ENCODE peak calls at places on chromosomes 7 and 10, in five cellular contexts. E is H7, C is epithelial cell of proximal tubule, T is Peyer's patch, W is fibroblast of the aortic adventitia. M is an unnamed sample.

GRCh38 chr10:23742368-23742767 is 303.5 kb downstream of the OTUD1 start:
- DNase-seq in T (no peak), C (no peak), E (no peak), W (no peak), M (peak; percentile 26)

GRCh38 chr7:95404316-95404715 is 8.1 kb upstream of the PON3 start:
- DNase-seq in W (peak; percentile 13), T (no peak), E (no peak), C (no peak), M (no peak)

GRCh38 chr10:71312840-71313789 is 5.9 kb upstream of the SLC29A3 start:
- DNase-seq in C (no peak), T (no peak), E (no peak), W (peak; percentile 85), M (no peak)

GRCh38 chr10:3091346-3091787 is 24.0 kb downstream of the PFKP start:
- DNase-seq in W (peak; percentile 90), C (peak; percentile 77), T (no peak), E (no peak), M (no peak)

GRCh38 chr10:88810196-88810961 is 7.8 kb downstream of the LIPM start:
- DNase-seq in T (no peak), E (peak; percentile 16), C (no peak), W (peak; percentile 85), M (peak; percentile 80)

GRCh38 chr10:86668297-86669165 is at the start of gene LDB3:
- DNase-seq in W (no peak), T (no peak), C (no peak), E (peak; percentile 73), M (peak; percentile 31)

GRCh38 chr7:88127637-88128290 is 92.1 kb downstream of the SRI start:
- DNase-seq in C (no peak), E (no peak), T (no peak), W (no peak), M (no peak)

GRCh38 chr10:79904671-79905321 is 44.1 kb downstream of the SFTPD start:
- DNase-seq in E (peak; percentile 78), C (no peak), W (peak; percentile 63), T (peak; percentile 69), M (peak; percentile 87)

GRCh38 chr7:127682140-127682539 is 30.1 kb downstream of the SND1 start:
- DNase-seq in C (no peak), W (no peak), T (no peak), E (no peak), M (no peak)

GRCh38 chr10:95049919-95050318 is 19.4 kb downstream of the CYP2C8 start:
- DNase-seq in E (no peak), T (no peak), W (no peak), C (no peak), M (no peak)

GRCh38 chr10:132595850-132596249 is 58.3 kb downstream of the INPP5A start:
- DNase-seq in C (no peak), T (no peak), W (no peak), E (peak; percentile 8), M (no peak)

GRCh38 chr7:159091041-159091440 is 53.6 kb downstream of the VIPR2 start:
- DNase-seq in C (no peak), W (no peak), T (peak; percentile 19), E (peak; percentile 50), M (no peak)

GRCh38 chr7:24926623-24927539 is 53.1 kb downstream of the OSBPL3 start:
- DNase-seq in E (no peak), T (no peak), C (no peak), W (peak; percentile 84), M (peak; percentile 28)

GRCh38 chr7:149856-150636 is 42.3 kb upstream of the FAM20C start:
- DNase-seq in C (no peak), T (peak; percentile 88), E (peak; percentile 81), W (no peak), M (peak; percentile 40)

GRCh38 chr10:338176-339037 is 203.2 kb downstream of the ZMYND11 start:
- DNase-seq in W (peak; percentile 78), E (no peak), C (peak; percentile 78), T (no peak), M (no peak)

GRCh38 chr7:127392566-127393369 is at the start of gene ZNF800:
- DNase-seq in C (no peak), W (peak; percentile 79), E (peak; percentile 91), T (peak; percentile 92), M (peak; percentile 88)

GRCh38 chr10:58457761-58458616 is 54.7 kb upstream of the BICC1 start:
- DNase-seq in T (no peak), C (no peak), W (peak; percentile 99), E (no peak), M (no peak)

GRCh38 chr7:48262606-48263005 is 91.3 kb downstream of the ABCA13 start:
- DNase-seq in W (no peak), T (no peak), C (no peak), E (no peak), M (peak; percentile 13)

GRCh38 chr7:88315532-88315931 is 8.8 kb upstream of the STEAP4 start:
- DNase-seq in T (no peak), E (no peak), C (no peak), W (no peak), M (no peak)

GRCh38 chr10:99781734-99782429 is 558 bp upstream of the ABCC2 start:
- DNase-seq in E (no peak), T (no peak), W (no peak), C (no peak), M (no peak)

GRCh38 chr10:79113827-79114226 is 45.1 kb downstream of the ZMIZ1 start:
- DNase-seq in C (no peak), T (no peak), W (no peak), E (peak; percentile 88), M (no peak)

GRCh38 chr10:110764378-110764777 is 107.3 kb upstream of the PDCD4 start:
- DNase-seq in W (no peak), E (no peak), T (no peak), C (peak; percentile 39), M (no peak)

GRCh38 chr10:6208781-6209235 is 6.1 kb downstream of the PFKFB3 start:
- DNase-seq in C (no peak), E (no peak), T (no peak), W (no peak), M (no peak)

GRCh38 chr10:80535671-80536360 is 1.9 kb upstream of the SH2D4B start:
- DNase-seq in T (peak; percentile 88), E (peak; percentile 96), C (no peak), W (peak; percentile 5), M (no peak)

GRCh38 chr10:23067939-23068775 is 27.2 kb upstream of the MSRB2 start:
- DNase-seq in C (peak; percentile 26), E (peak; percentile 76), W (peak; percentile 90), T (peak; percentile 79), M (peak; percentile 88)

GRCh38 chr7:159200421-159200820 is 55.8 kb upstream of the VIPR2 start:
- DNase-seq in W (no peak), E (no peak), C (no peak), T (no peak), M (no peak)

GRCh38 chr10:90204131-90204955 is 503.0 kb downstream of the KIF20B start:
- DNase-seq in W (no peak), E (no peak), T (no peak), C (no peak), M (no peak)

GRCh38 chr7:29806793-29807178 is 478 bp downstream of the WIPF3 start:
- DNase-seq in W (no peak), C (no peak), T (no peak), E (peak; percentile 74), M (no peak)

GRCh38 chr7:40551685-40552576 is 417.1 kb downstream of the SUGCT start:
- DNase-seq in T (no peak), W (peak; percentile 74), E (no peak), C (peak; percentile 23), M (peak; percentile 16)

GRCh38 chr7:41425926-41426325 is 277.0 kb downstream of the INHBA start:
- DNase-seq in T (no peak), W (peak; percentile 75), C (no peak), E (no peak), M (no peak)

GRCh38 chr10:21329995-21330627 is 195.4 kb downstream of the SKIDA1 start:
- DNase-seq in W (peak; percentile 78), C (peak; percentile 80), T (no peak), E (no peak), M (peak; percentile 37)

GRCh38 chr10:119478111-119479047 is 64.1 kb downstream of the RGS10 start:
- DNase-seq in E (no peak), T (no peak), W (no peak), C (no peak), M (no peak)

GRCh38 chr10:14399641-14400040 is 68.9 kb upstream of the FRMD4A start:
- DNase-seq in W (no peak), E (no peak), C (no peak), T (no peak), M (no peak)

GRCh38 chr10:278707-279106 is 143.5 kb downstream of the ZMYND11 start:
- DNase-seq in E (no peak), T (no peak), C (no peak), W (no peak), M (no peak)

GRCh38 chr7:411677-412312 is 107.9 kb downstream of the PDGFA start:
- DNase-seq in C (no peak), W (no peak), T (peak; percentile 43), E (peak; percentile 46), M (no peak)

GRCh38 chr10:62433181-62433692 is 59.1 kb downstream of the ZNF365 start:
- DNase-seq in C (peak; percentile 85), W (peak; percentile 97), E (no peak), T (no peak), M (peak; percentile 36)

GRCh38 chr7:47458057-47458456 is 123.9 kb downstream of the TNS3 start:
- DNase-seq in C (no peak), E (no peak), W (peak; percentile 85), T (no peak), M (no peak)

GRCh38 chr10:11578802-11579255 is 32.6 kb downstream of the USP6NL start:
- DNase-seq in E (no peak), C (no peak), W (no peak), T (no peak), M (no peak)

GRCh38 chr7:73557397-73558257 is at the start of gene BCL7B:
- DNase-seq in C (no peak), E (peak; percentile 99), T (peak; percentile 90), W (peak; percentile 46), M (peak; percentile 79)

GRCh38 chr7:64832136-64832535 is 37.9 kb downstream of the ZNF138 start:
- DNase-seq in E (no peak), W (no peak), C (no peak), T (no peak), M (peak; percentile 20)

M was measured in mesendoderm.